ENCODE peak calls at places on chromosomes 16 and 17, in eight cellular contexts. Y is activated CD8-positive, alpha-beta memory T cell treated with anti-CD3 and anti-CD28 coated beads for 1 hour; C is HFFc6; U is left ventricle myocardium inferior; R is EH; E is activated T-helper 1 cell treated with anti-CD3 and anti-CD28 coated beads, Interleukin-12 subunit alpha, Interleukin-12 subunit beta, Interleukin-2, Interleukin-4 antibody, amounts not matched to agents 30 ng/mL and 10 ng/mL and 1 ng/mL, durations not matched to agents 14 hours and 24 hours and 36 hours; J is CD8-positive, alpha-beta memory T cell; S is cardiac fibroblast. D is an unnamed sample.

GRCh38 chr17:69712801-69713311 is 298.4 kb downstream of the MAP2K6 start:
- DNase-seq in J (no peak), C (no peak), S (no peak), E (no peak), U (no peak), Y (no peak), R (no peak), D (no peak)

GRCh38 chr17:72592242-72592966 is 471.6 kb downstream of the SOX9 start:
- DNase-seq in E (peak; percentile 66), U (peak; percentile 43), Y (peak; percentile 16), C (peak; percentile 71), J (peak; percentile 60), S (peak; percentile 87), R (peak; percentile 88), D (peak; percentile 50)

GRCh38 chr17:36545093-36545464 is 360 bp downstream of the GGNBP2 start:
- DNase-seq in R (no peak), S (no peak), J (no peak), Y (no peak), C (no peak), U (no peak), E (no peak), D (no peak)

GRCh38 chr17:1413281-1413791 is 13.3 kb upstream of the YWHAE start:
- DNase-seq in E (no peak), Y (no peak), U (peak; percentile 82), C (peak; percentile 84), R (peak; percentile 92), S (peak; percentile 89), J (no peak), D (no peak)

GRCh38 chr16:73890524-73891500 is 405.8 kb upstream of the PSMD7 start:
- DNase-seq in R (no peak), S (peak; percentile 6), Y (no peak), E (no peak), J (no peak), U (no peak), C (no peak), D (no peak)

GRCh38 chr17:39926588-39927100 is 757 bp downstream of the ORMDL3 start:
- DNase-seq in C (no peak), S (peak; percentile 28), R (peak; percentile 33), E (peak; percentile 64), Y (peak; percentile 39), J (peak; percentile 81), U (peak; percentile 33), D (peak; percentile 36)

GRCh38 chr17:69818467-69818866 is 256.6 kb upstream of the KCNJ16 start:
- DNase-seq in J (no peak), R (peak; percentile 5), E (no peak), S (peak; percentile 40), Y (no peak), U (no peak), C (no peak), D (no peak)

GRCh38 chr16:57093845-57094564 is 1.6 kb downstream of the CPNE2 start:
- DNase-seq in J (no peak), Y (no peak), E (no peak), U (no peak), S (no peak), R (no peak), C (no peak), D (no peak)

GRCh38 chr16:89478576-89479221 is 11.7 kb downstream of the ANKRD11 start:
- DNase-seq in S (peak; percentile 67), E (no peak), J (no peak), C (peak; percentile 61), Y (no peak), R (peak; percentile 82), U (no peak), D (no peak)

GRCh38 chr16:87842209-87842869 is 27.0 kb downstream of the SLC7A5 start:
- DNase-seq in U (no peak), Y (no peak), E (no peak), C (no peak), J (no peak), R (no peak), S (no peak), D (no peak)

GRCh38 chr17:28086519-28086918 is 44.0 kb downstream of the NLK start:
- DNase-seq in J (no peak), R (peak; percentile 56), C (peak; percentile 46), S (peak; percentile 58), U (no peak), E (no peak), Y (no peak), D (no peak)

GRCh38 chr17:48192321-48192731 is 84.8 kb downstream of the SNX11 start:
- DNase-seq in J (no peak), U (no peak), E (no peak), C (no peak), Y (no peak), R (peak; percentile 27), S (no peak), D (no peak)

GRCh38 chr16:3458852-3459361 is 15.4 kb downstream of the NAA60 start:
- DNase-seq in E (no peak), J (no peak), C (peak; percentile 19), S (peak; percentile 31), R (peak; percentile 36), Y (no peak), U (no peak), D (no peak)

GRCh38 chr16:30430428-30430970 is 669 bp upstream of the DCTPP1 start:
- DNase-seq in E (no peak), S (no peak), Y (no peak), R (no peak), U (peak; percentile 22), C (no peak), J (no peak), D (no peak)

GRCh38 chr17:14451729-14452191 is 150.9 kb downstream of the HS3ST3B1 start:
- DNase-seq in U (no peak), Y (no peak), E (no peak), J (no peak), R (peak; percentile 64), C (no peak), S (no peak), D (no peak)

GRCh38 chr17:63024716-63025115 is 58.7 kb downstream of the TANC2 start:
- DNase-seq in C (peak; percentile 50), Y (no peak), E (no peak), R (peak; percentile 43), J (no peak), S (peak; percentile 73), U (no peak), D (no peak)

GRCh38 chr17:35006961-35007360 is 26.6 kb downstream of the LIG3 start:
- DNase-seq in R (no peak), U (no peak), J (no peak), E (no peak), S (no peak), Y (no peak), C (no peak), D (no peak)

GRCh38 chr17:77894126-77894956 is 64.2 kb upstream of the TNRC6C start:
- DNase-seq in U (no peak), C (no peak), Y (no peak), R (no peak), E (no peak), J (peak; percentile 30), S (no peak), D (no peak)

GRCh38 chr16:60107467-60107866 is 1373.4 kb upstream of the GOT2 start:
- DNase-seq in C (peak; percentile 76), E (no peak), S (peak; percentile 2), U (no peak), R (peak; percentile 87), J (no peak), Y (no peak), D (no peak)

GRCh38 chr17:19409509-19409908 is 1.5 kb upstream of the RNF112 start:
- DNase-seq in C (peak; percentile 78), S (peak; percentile 61), E (no peak), R (peak; percentile 81), U (no peak), J (no peak), Y (no peak), D (no peak)

GRCh38 chr17:60333628-60334031 is 58.3 kb downstream of the USP32 start:
- DNase-seq in Y (no peak), R (no peak), U (no peak), C (no peak), S (no peak), J (no peak), E (no peak), D (no peak)

GRCh38 chr16:87723224-87723619 is 42.6 kb downstream of the KLHDC4 start:
- DNase-seq in E (no peak), J (no peak), Y (no peak), S (peak; percentile 55), U (peak; percentile 57), C (peak; percentile 6), R (peak; percentile 51), D (no peak)

GRCh38 chr17:58085039-58085715 is 2.0 kb downstream of the DYNLL2 start:
- DNase-seq in C (no peak), E (no peak), J (no peak), S (no peak), R (peak; percentile 6), U (no peak), Y (no peak), D (no peak)

GRCh38 chr16:30816769-30817168 is 29.8 kb upstream of the ZNF629 start:
- DNase-seq in Y (no peak), S (no peak), R (no peak), C (no peak), J (no peak), E (no peak), U (no peak), D (no peak)

GRCh38 chr17:45311762-45312476 is 4.9 kb downstream of the MAP3K14 start:
- DNase-seq in R (peak; percentile 71), J (peak; percentile 73), E (peak; percentile 80), C (peak; percentile 63), Y (peak; percentile 39), S (peak; percentile 42), U (peak; percentile 63), D (peak; percentile 38)

GRCh38 chr16:56294599-56294998 is 103.3 kb downstream of the GNAO1 start:
- DNase-seq in Y (no peak), S (peak; percentile 71), U (no peak), C (peak; percentile 41), R (peak; percentile 88), J (no peak), E (no peak), D (no peak)

D was measured in T-helper 17 cell.